ENCODE peak calls at places on chromosomes 1 and 21, in eight cellular contexts. G, X, M, O, S, U, Q and T are unnamed samples. For H3K36me3, the result is how much of the 10 kb centered on the place peaks cover.

GRCh38 chr21:41321908-41322495 is 5.4 kb downstream of the FAM3B start:
- DNase-seq in U (no peak), X (no peak), Q (no peak), O (no peak), M (no peak), S (no peak), G (no peak), T (no peak)

GRCh38 chr1:212121772-212122171 is 86.2 kb downstream of the DTL start:
- DNase-seq in Q (no peak), O (no peak), S (no peak), M (no peak), G (no peak), U (no peak), X (no peak), T (no peak)

GRCh38 chr1:75970631-75971030 is 38.4 kb upstream of the ASB17 start:
- DNase-seq in Q (no peak), X (no peak), G (no peak), O (peak), U (no peak), M (no peak), S (no peak), T (no peak)

GRCh38 chr1:15152318-15153183 is 996 bp upstream of the TMEM51 start:
- DNase-seq in X (peak), U (peak), Q (peak), S (peak), O (peak), M (peak), G (peak), T (peak)

GRCh38 chr1:100284591-100284990 is 18.6 kb downstream of the RTCA start:
- DNase-seq in M (no peak), O (no peak), U (no peak), S (no peak), Q (no peak), X (no peak), G (no peak), T (no peak)

GRCh38 chr1:41045740-41046139 is 24.2 kb upstream of the SLFNL1 start:
- DNase-seq in M (no peak), U (peak), X (no peak), S (peak), Q (no peak), G (peak), O (peak), T (peak)

GRCh38 chr1:64062941-64063581 is 140.4 kb upstream of the UBE2U start:
- DNase-seq in Q (no peak), G (no peak), M (no peak), O (peak), U (peak), X (no peak), S (no peak), T (no peak)

GRCh38 chr21:31538821-31539220 is 120.7 kb upstream of the SOD1 start:
- DNase-seq in S (no peak), G (no peak), X (no peak), Q (no peak), O (no peak), M (no peak), U (no peak), T (no peak)

GRCh38 chr1:25246600-25247023 is 642 bp downstream of the RSRP1 start:
- DNase-seq in U (no peak), O (no peak), G (no peak), M (no peak), X (no peak), S (no peak), Q (no peak), T (no peak)

GRCh38 chr1:199691540-199691939 is 336.0 kb upstream of the NR5A2 start:
- DNase-seq in M (no peak), U (peak), G (no peak), O (peak), X (no peak), S (no peak), Q (no peak), T (peak)

GRCh38 chr21:33658919-33659318 is 16.6 kb downstream of the ITSN1 start:
- DNase-seq in G (no peak), X (no peak), O (no peak), M (no peak), U (no peak), Q (no peak), S (no peak), T (no peak)

GRCh38 chr1:67897270-67897949 is 64.1 kb upstream of the GNG12 start:
- DNase-seq in O (no peak), S (no peak), M (no peak), Q (no peak), X (no peak), G (no peak), U (peak), T (no peak)

GRCh38 chr1:222798111-222798510 is 16.7 kb upstream of the DISP1 start:
- DNase-seq in S (no peak), Q (no peak), X (peak), G (no peak), M (no peak), U (peak), O (peak), T (peak)

DNA sequence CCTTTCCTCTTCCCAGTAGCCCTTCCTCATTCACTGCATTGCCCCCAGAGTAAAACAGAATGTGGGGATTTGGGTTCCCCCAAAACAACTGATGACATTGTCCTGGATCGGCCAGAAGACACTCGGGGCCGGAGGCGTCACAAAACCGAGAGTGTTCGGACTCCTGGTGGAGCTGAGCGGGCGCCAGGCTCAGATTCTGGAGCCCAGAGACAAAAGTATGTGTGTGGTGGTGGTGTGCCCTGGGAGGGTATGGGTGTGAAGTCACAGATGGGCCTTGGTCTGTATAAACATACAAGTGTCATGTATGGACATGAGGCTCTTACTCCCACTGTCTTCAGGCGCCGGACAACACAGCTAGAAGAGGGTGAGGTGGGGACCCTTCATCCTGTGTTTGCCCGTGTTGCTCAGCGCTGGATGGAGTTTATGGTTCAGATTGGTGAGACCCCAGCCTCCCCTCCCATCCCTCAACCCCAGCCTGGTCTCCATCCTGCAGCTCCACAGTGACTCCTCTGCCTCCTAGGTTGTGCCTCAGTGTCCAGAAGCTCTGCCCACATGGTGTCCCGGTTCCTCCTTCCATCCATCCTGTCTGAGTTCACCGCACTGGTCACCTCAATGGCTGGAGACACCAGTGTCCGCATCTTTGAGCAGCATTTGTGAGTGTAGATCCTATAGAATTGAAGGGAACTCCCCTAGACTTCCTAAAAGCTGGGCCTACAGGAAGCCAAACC is 12.4 kb downstream of the HYI start:
- DNase-seq in M (no peak), X (no peak), S (no peak), O (no peak), U (no peak), G (no peak), Q (no peak), T (no peak)
- H3K36me3 ChIP-seq in M (half or more), X (under half), S (half or more), O (under half), U (under half), G (half or more), Q (under half), T (under half)

DNA sequence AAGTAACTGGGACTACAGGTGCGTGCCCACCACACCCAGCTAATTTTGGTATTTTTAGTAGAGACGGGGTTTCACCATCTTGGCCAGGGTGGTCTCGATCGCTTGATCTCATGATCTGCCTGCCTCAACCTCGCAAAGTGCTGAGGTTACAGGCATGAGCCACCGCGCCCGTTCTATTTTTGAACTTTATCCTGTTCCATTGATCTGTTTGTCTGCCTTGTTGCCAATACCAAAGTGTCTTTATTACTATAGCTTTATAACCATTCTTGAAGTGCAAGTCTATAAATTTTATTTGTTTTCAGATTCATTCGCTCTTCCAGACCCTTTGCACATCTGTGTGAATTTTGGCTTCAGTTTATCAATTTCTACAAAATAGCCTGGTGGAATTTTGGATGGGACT is 28.0 kb downstream of the SYT14 start:
- DNase-seq in Q (peak), O (no peak), X (no peak), U (no peak), G (no peak), S (no peak), M (no peak), T (no peak)
- TF ChIP-seq CTCF in Q (no peak), O (no peak), X (no peak), U (no peak), G (no peak), S (no peak), M (no peak), T (no peak)

DNA sequence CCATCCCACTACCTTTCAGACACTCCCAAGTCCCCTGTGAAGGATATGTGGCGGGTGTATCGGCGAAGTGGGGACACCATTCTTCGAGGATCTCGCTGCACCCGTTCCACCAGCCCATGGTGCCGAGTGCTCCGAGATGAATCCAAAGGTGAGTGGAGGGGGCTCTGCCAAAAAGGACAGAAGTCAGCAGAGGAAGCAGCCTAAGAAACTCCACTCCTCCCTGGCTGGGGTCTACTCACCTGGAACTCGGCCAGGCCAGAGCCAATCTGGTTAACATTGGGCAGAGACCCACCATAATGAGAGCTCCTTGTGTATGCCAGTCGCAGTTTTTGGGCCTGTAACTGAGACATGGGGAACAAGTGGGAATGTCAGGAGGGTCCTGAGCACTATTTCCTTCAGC is 3.6 kb downstream of the CRTC2 start:
- DNase-seq in U (no peak), S (no peak), G (peak), X (no peak), Q (no peak), M (no peak), O (no peak), T (no peak)
- H3K36me3 ChIP-seq in U (under half), S (under half), G (half or more), X (under half), Q (under half), M (half or more), O (under half), T (under half)

DNA sequence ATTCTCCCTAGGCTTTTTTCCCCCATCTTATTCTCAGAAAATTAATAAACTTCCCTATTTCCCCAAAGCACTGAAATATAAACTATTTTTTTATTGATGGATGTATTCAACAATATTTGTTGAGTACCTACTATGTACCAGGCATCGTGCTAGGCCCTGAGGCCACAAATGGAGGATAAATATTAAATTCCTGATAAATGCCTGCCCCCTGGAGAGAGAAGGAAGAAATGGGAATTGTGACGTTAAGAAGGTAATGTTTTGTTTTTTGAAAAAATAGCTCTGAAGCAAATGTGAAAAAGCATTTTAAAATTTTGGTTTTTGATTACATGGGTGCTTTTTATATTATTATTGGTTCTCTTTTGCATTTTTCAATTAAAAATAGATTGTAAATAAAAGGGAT is 60.5 kb upstream of the DPT start:
- DNase-seq in U (no peak), S (no peak), Q (no peak), X (no peak), G (no peak), M (no peak), O (no peak), T (no peak)
- TF ChIP-seq CTCF in U (no peak), S (no peak), Q (no peak), X (no peak), G (no peak), M (no peak), O (peak), T (no peak)

GRCh38 chr1:1759456-1760344 is 18.6 kb downstream of the NADK start:
- DNase-seq in Q (peak), U (no peak), S (no peak), X (no peak), O (no peak), M (no peak), G (no peak), T (no peak)

GRCh38 chr1:1763657-1764621 is 14.3 kb downstream of the NADK start:
- DNase-seq in M (no peak), U (no peak), G (peak), Q (peak), X (no peak), S (peak), O (peak), T (no peak)

GRCh38 chr1:1760715-1761114 is 17.6 kb downstream of the NADK start:
- DNase-seq in M (no peak), G (no peak), O (no peak), Q (peak), S (no peak), X (no peak), U (no peak), T (no peak)

GRCh38 chr1:1760345-1760650 is 18.0 kb downstream of the NADK start:
- DNase-seq in Q (peak), M (no peak), U (no peak), X (no peak), S (no peak), O (no peak), G (no peak), T (no peak)

GRCh38 chr1:1761504-1762376 is 16.5 kb downstream of the NADK start:
- DNase-seq in O (no peak), M (no peak), G (no peak), S (no peak), U (no peak), X (peak), Q (no peak), T (no peak)
- H3K36me3 ChIP-seq in O (under half), M (half or more), G (half or more), S (half or more), U (under half), X (under half), Q (under half), T (under half)

GRCh38 chr1:236951672-236952071 is 52.6 kb downstream of the MT1HL1 start:
- DNase-seq in U (no peak), Q (no peak), X (no peak), M (no peak), G (no peak), S (no peak), O (no peak), T (no peak)
- TF ChIP-seq CTCF in U (no peak), Q (no peak), X (no peak), M (no peak), G (no peak), S (no peak), O (no peak), T (no peak)

GRCh38 chr1:218763538-218763937 is 410.1 kb upstream of the LYPLAL1 start:
- DNase-seq in M (no peak), S (no peak), U (no peak), Q (no peak), G (no peak), O (no peak), X (no peak), T (no peak)
- H3K36me3 ChIP-seq in M (under half), S (under half), U (under half), Q (under half), G (under half), O (under half), X (under half), T (under half)

DNA sequence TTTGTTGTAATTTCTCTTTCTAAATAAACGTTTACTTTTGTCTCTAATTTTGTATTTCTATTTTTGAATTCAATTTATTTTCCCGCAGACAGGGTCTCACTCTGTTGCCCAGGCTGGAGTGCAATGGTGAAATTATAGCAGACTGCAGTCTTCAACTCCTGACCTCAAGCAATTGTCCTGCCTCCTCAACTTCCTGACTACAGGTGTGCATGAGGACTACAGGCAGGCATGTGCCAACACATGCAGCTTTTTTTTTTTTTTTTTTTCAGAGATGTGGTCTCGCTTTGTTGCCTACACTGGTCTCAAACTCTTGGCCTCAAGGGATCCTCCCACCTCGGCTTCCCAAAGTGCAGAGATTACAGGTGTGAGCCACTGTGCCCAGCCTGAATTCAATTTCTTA is 36.7 kb upstream of the IL20 start:
- DNase-seq in G (no peak), U (no peak), O (no peak), M (no peak), S (no peak), X (peak), Q (no peak), T (no peak)
- TF ChIP-seq CTCF in G (no peak), U (no peak), O (peak), M (no peak), S (no peak), X (no peak), Q (no peak), T (no peak)